ENCODE peak calls at places on chromosomes 3 and 15, in four cellular contexts. I, Y, A and W are unnamed samples.

GRCh38 chr3:141466633-141467169 is 20.1 kb upstream of the RASA2 start:
- DNase-seq in A (no peak), Y (no peak), I (no peak), W (no peak)

GRCh38 chr3:30625541-30626438 is 19.4 kb downstream of the TGFBR2 start:
- DNase-seq in I (peak; percentile 88), A (no peak), Y (peak; percentile 35), W (no peak)

GRCh38 chr15:90838066-90838465 is 30.3 kb upstream of the FURIN start:
- DNase-seq in I (no peak), Y (no peak), A (no peak), W (no peak)

GRCh38 chr15:98561169-98561941 is 87.0 kb upstream of the IGF1R start:
- DNase-seq in Y (peak; percentile 32), I (no peak), A (no peak), W (no peak)

GRCh38 chr15:43007551-43007950 is 87.0 kb upstream of the TTBK2 start:
- DNase-seq in A (no peak), Y (no peak), I (no peak), W (no peak)

GRCh38 chr15:81887913-81888312 is 157.9 kb downstream of the MEX3B start:
- DNase-seq in Y (no peak), I (peak; percentile 89), A (no peak), W (no peak)

GRCh38 chr3:25610779-25611178 is 53.9 kb downstream of the TOP2B start:
- DNase-seq in Y (no peak), A (no peak), I (no peak), W (no peak)

GRCh38 chr15:32994810-32995424 is 199.6 kb downstream of the FMN1 start:
- DNase-seq in A (no peak), Y (peak; percentile 24), I (peak; percentile 74), W (no peak)

GRCh38 chr3:50572801-50573371 is 3.6 kb downstream of the HEMK1 start:
- DNase-seq in Y (no peak), A (no peak), I (no peak), W (no peak)

GRCh38 chr3:10173926-10174435 is 9.3 kb downstream of the IRAK2 start:
- DNase-seq in A (no peak), Y (no peak), I (peak; percentile 100), W (no peak)

GRCh38 chr3:161253711-161254110 is 32.6 kb downstream of the NMD3 start:
- DNase-seq in A (no peak), Y (no peak), I (no peak), W (no peak)

GRCh38 chr3:161250116-161250515 is 29.0 kb downstream of the NMD3 start:
- DNase-seq in A (no peak), I (peak; percentile 60), Y (no peak), W (no peak)

GRCh38 chr3:161251716-161252115 is 30.6 kb downstream of the NMD3 start:
- DNase-seq in Y (no peak), A (no peak), I (no peak), W (no peak)

GRCh38 chr3:161254861-161255260 is 33.8 kb downstream of the NMD3 start:
- DNase-seq in Y (no peak), I (no peak), A (no peak), W (no peak)

GRCh38 chr3:161252143-161252542 is 31.0 kb downstream of the NMD3 start:
- DNase-seq in I (no peak), A (no peak), Y (no peak), W (no peak)
- H4K5ac ChIP-seq in I (no peak overlapping the region), A (no peak overlapping the region), Y (no peak overlapping the region), W (no peak overlapping the region)

GRCh38 chr3:46935989-46936620 is 40.4 kb downstream of the CCDC12 start:
- DNase-seq in A (no peak), Y (no peak), I (no peak), W (no peak)

GRCh38 chr3:46934508-46935167 is 41.9 kb downstream of the CCDC12 start:
- DNase-seq in I (no peak), A (no peak), Y (no peak), W (no peak)

GRCh38 chr3:46938118-46938517 is 38.4 kb downstream of the CCDC12 start:
- DNase-seq in Y (no peak), I (no peak), A (no peak), W (no peak)

GRCh38 chr3:46935168-46935858 is 41.2 kb downstream of the CCDC12 start:
- DNase-seq in I (peak; percentile 96), A (no peak), Y (peak; percentile 99), W (peak; percentile 91)

GRCh38 chr3:46936733-46937250 is 39.8 kb downstream of the CCDC12 start:
- DNase-seq in Y (no peak), A (no peak), I (peak; percentile 57), W (no peak)
- H3K4me1 ChIP-seq in Y (peaks cover 9% of the 10 kb centered on the region), A (peaks cover 14% of the 10 kb centered on the region), I (peaks cover 37% of the 10 kb centered on the region), W (peaks cover 8% of the 10 kb centered on the region)

GRCh38 chr3:13393427-13394360 is 26.4 kb downstream of the NUP210 start:
- DNase-seq in Y (no peak), A (no peak), I (no peak), W (no peak)
- H4K5ac ChIP-seq in Y (no peak overlapping the region), A (no peak overlapping the region), I (no peak overlapping the region), W (no peak overlapping the region)

GRCh38 chr15:87562203-87562602 is 694.3 kb downstream of the NTRK3 start:
- DNase-seq in Y (peak; percentile 13), I (no peak), A (no peak), W (no peak)

GRCh38 chr15:87557871-87558270 is 698.7 kb downstream of the NTRK3 start:
- DNase-seq in I (no peak), A (no peak), Y (no peak), W (no peak)

GRCh38 chr15:87561641-87562040 is 694.9 kb downstream of the NTRK3 start:
- DNase-seq in I (no peak), Y (no peak), A (no peak), W (no peak)

GRCh38 chr15:87556886-87557285 is 699.7 kb downstream of the NTRK3 start:
- DNase-seq in I (no peak), A (no peak), Y (no peak), W (no peak)
- H3K4me1 ChIP-seq in I (no peaks in the 10 kb centered on the region), A (no peaks in the 10 kb centered on the region), Y (no peaks in the 10 kb centered on the region), W (no peaks in the 10 kb centered on the region)

GRCh38 chr15:89009080-89009479 is 79.2 kb upstream of the ABHD2 start:
- DNase-seq in A (no peak), I (no peak), Y (no peak), W (no peak)
- H4K5ac ChIP-seq in A (no peak overlapping the region), I (no peak overlapping the region), Y (no peak overlapping the region), W (no peak overlapping the region)

DNA sequence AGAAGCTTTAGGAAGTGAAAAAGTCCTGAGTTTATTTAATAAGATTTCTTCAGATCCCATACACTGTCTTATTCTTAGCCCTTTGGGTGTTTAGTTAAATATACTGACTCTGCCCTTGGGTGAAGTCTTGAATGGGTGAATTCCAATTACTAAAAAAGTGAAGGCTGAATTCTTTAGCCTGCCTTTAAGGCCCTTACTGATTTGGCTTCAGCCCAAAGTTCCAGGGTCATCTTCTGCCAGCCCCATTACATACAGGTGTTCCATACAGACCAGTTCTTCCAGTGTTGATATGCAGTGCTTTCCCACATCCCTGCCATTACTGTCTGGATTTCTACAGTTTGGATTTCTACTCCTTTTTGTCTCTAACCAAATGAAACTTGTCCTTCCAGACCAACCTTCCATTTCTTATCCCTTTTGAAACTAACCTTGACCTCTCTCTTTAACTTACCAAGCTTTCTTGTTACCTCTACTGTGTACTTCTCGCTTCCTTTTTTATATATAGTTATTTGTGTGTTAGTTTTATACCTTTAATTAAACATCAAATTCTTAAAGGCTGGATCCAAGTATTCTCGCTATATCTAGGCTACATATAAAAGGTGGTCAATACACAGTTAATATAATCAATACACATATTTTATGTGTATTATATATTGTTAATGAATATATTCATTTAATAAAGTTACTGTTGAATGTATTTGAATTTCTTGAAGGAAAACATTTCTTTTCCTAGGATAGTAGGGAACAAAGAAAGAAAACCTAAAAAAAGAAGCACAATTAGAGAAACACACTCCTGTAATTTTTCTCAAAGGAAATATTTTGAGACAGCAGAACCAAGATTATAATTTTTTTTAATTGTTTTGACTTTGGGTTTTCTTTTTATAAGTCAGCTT is 15.0 kb downstream of the MBNL1 start:
- DNase-seq in Y (no peak), I (no peak), A (no peak), W (no peak)
- H3K4me1 ChIP-seq in Y (peaks cover 2% of the 10 kb centered on the region), I (peaks cover 19% of the 10 kb centered on the region), A (peaks cover 3% of the 10 kb centered on the region), W (peaks cover 2% of the 10 kb centered on the region)

DNA sequence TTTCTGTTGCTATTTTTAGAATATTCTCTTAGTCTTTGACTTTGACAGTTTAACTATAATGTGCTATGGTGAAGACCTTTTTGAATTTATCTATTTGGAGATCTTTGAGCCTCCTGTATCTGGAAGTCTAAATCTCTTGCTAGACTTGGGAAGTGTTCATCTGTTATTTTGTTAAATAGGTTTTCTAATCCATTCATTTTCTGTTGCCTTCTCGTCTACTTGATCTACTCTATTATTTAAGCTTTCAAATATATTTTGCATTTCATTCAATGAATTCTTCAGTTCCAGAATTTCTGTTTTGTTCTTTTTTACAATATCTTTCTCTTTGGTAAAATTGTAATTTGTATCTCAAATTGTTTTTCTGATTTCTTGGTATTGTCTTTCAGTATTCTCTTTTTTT is 47.8 kb downstream of the LEKR1 start:
- DNase-seq in Y (no peak), I (no peak), A (no peak), W (no peak)
- H4K5ac ChIP-seq in Y (no peak overlapping the region), I (no peak overlapping the region), A (no peak overlapping the region), W (no peak overlapping the region)

GRCh38 chr3:49027634-49028033 is 1.6 kb downstream of the IMPDH2 start:
- DNase-seq in Y (no peak), A (no peak), I (no peak), W (no peak)
- H3K4me1 ChIP-seq in Y (peaks cover 14% of the 10 kb centered on the region), A (peaks cover 14% of the 10 kb centered on the region), I (peaks cover 5% of the 10 kb centered on the region), W (no peaks in the 10 kb centered on the region)

GRCh38 chr3:52443268-52443610 is 1.7 kb downstream of the SEMA3G start:
- DNase-seq in I (no peak), A (no peak), Y (no peak), W (peak; percentile 21)
- H4K5ac ChIP-seq in I (no peak overlapping the region), A (no peak overlapping the region), Y (no peak overlapping the region), W (no peak overlapping the region)

GRCh38 chr3:86948840-86949239 is 42.1 kb downstream of the VGLL3 start:
- DNase-seq in I (peak; percentile 87), A (no peak), Y (no peak), W (no peak)
- H3K4me1 ChIP-seq in I (peaks cover 12% of the 10 kb centered on the region), A (peaks cover 2% of the 10 kb centered on the region), Y (no peaks in the 10 kb centered on the region), W (no peaks in the 10 kb centered on the region)